ENCODE peak calls at places on chromosomes 7 and 10, in four cellular contexts. Q is esophagus muscularis mucosa; Z is kidney; F is effector memory CD4-positive, alpha-beta T cell. E is an unnamed sample.

GRCh38 chr7:37732253-37732652 is 48.7 kb downstream of the GPR141 start:
- DNase-seq in Q (no peak), Z (no peak), F (no peak), E (no peak)

GRCh38 chr7:66771795-66772194 is 31.3 kb downstream of the RABGEF1 start:
- DNase-seq in Q (no peak), F (no peak), Z (no peak), E (no peak)

GRCh38 chr10:78706256-78706655 is 362.5 kb upstream of the ZMIZ1 start:
- DNase-seq in Q (no peak), Z (no peak), F (no peak), E (no peak)

GRCh38 chr7:45690762-45691150 is 116.6 kb downstream of the ADCY1 start:
- DNase-seq in Z (no peak), F (no peak), Q (peak; percentile 64), E (no peak)

GRCh38 chr7:2870471-2870941 is 26.4 kb upstream of the GNA12 start:
- DNase-seq in F (peak; percentile 27), Q (peak; percentile 94), Z (peak; percentile 85), E (peak; percentile 78)

GRCh38 chr7:92608380-92609322 is 18.5 kb upstream of the FAM133B start:
- DNase-seq in Q (no peak), Z (peak; percentile 79), F (no peak), E (peak; percentile 71)

GRCh38 chr7:137771679-137772078 is 75.1 kb downstream of the DGKI start:
- DNase-seq in F (no peak), Q (no peak), Z (no peak), E (no peak)

GRCh38 chr10:34476607-34477006 is 338.5 kb downstream of the PARD3 start:
- DNase-seq in F (no peak), Z (no peak), Q (no peak), E (no peak)

GRCh38 chr7:130365511-130366441 is 14.5 kb upstream of the CPA1 start:
- DNase-seq in F (no peak), Q (no peak), Z (no peak), E (no peak)

GRCh38 chr7:150831851-150832250 is 20.5 kb upstream of the AOC1 start:
- DNase-seq in Z (no peak), F (no peak), Q (no peak), E (no peak)

GRCh38 chr7:39042706-39043105 is 65.0 kb downstream of the POU6F2 start:
- DNase-seq in Q (no peak), F (no peak), Z (no peak), E (no peak)
- H3K27ac ChIP-seq in Q (no peak overlapping the region), F (no peak overlapping the region), Z (no peak overlapping the region), E (no peak overlapping the region)

GRCh38 chr10:88313897-88314296 is 269.2 kb downstream of the RNLS start:
- DNase-seq in F (no peak), Q (no peak), Z (no peak), E (no peak)
- H3K27ac ChIP-seq in F (no peak overlapping the region), Q (no peak overlapping the region), Z (no peak overlapping the region), E (no peak overlapping the region)

GRCh38 chr10:451856-452255 is 237.6 kb downstream of the DIP2C start:
- DNase-seq in F (no peak), Z (no peak), Q (no peak), E (no peak)
- H3K27ac ChIP-seq in F (peak overlapping the region; percentile 21), Z (no peak overlapping the region), Q (peak overlapping the region; percentile 76), E (no peak overlapping the region)

GRCh38 chr7:78296689-78297371 is 498.3 kb downstream of the PHTF2 start:
- DNase-seq in Z (no peak), F (no peak), Q (no peak), E (no peak)
- H3K27ac ChIP-seq in Z (no peak overlapping the region), F (no peak overlapping the region), Q (no peak overlapping the region), E (no peak overlapping the region)

GRCh38 chr7:71326596-71326995 is 194.7 kb downstream of the GALNT17 start:
- DNase-seq in Z (no peak), F (no peak), Q (no peak), E (no peak)

GRCh38 chr7:71323726-71324125 is 191.8 kb downstream of the GALNT17 start:
- DNase-seq in F (no peak), Z (no peak), Q (no peak), E (no peak)

GRCh38 chr7:71325151-71325550 is 193.2 kb downstream of the GALNT17 start:
- DNase-seq in Q (no peak), F (no peak), Z (no peak), E (no peak)

GRCh38 chr7:71322201-71322600 is 190.3 kb downstream of the GALNT17 start:
- DNase-seq in Z (no peak), F (no peak), Q (no peak), E (no peak)

DNA sequence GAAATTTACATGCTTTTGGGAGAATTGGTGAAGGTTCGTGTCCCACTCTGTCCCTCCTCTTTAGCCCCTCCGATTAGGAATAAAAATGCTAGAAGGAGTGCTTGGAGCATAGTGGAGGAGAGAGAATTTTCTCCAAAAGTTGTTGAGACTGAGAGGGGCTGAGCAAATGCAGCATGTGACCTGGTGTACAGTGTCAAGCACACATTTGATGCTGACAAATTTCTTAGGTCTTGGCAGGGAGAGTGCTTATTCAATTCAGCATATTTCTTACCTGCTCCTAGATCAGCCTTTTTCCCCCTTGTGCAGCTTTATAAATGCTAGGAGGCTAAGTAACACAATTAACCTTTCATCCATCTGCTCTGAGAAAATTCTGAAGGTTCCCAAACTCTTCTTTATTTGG is 189.0 kb downstream of the GALNT17 start:
- DNase-seq in F (no peak), Z (no peak), Q (no peak), E (no peak)
- H3K27ac ChIP-seq in F (no peak overlapping the region), Z (no peak overlapping the region), Q (peak overlapping the region; percentile 59), E (no peak overlapping the region)

DNA sequence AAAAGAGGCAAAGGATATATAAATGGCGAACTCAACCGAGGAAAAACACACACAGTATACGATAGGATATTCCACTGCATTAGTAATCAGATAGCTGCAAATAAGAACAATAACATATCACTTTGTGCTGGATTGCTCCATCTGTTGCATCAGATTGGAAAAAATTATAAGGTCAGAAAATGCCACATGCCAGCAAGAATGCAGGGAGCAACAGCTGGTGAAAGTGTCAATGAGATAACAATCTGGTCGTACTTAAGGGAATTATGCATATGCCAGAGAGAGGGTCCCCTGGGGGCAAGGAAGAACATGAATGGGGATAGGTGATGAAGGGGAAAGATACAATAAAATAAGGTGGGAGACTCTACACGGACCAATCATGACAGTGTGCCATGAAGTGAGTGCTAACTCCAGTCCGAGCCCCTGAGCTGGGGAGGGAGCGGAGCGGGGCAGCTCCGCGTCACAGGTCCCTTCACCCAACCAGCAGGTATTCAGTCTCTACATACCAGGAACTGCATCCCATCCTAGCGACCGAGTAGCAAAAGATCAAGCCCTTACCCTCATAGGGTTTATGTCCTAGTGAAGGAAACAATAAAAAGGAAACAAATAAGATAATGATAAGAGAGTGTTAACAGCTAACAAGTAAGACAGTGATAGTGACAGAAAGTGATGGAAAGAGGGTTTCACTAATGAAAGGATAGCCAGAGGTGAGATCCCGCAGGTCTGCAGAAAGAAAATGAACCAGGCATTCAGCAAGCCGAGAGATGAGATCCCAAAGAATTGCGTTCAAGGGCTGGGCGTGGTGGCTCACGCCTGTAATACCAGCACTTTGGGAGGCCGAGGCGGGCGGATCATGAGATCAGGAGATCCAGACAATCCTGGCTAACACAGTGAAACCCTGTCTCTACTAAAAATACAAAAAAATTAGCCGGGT is 9.4 kb downstream of the MPP7 start:
- DNase-seq in F (no peak), Z (no peak), Q (no peak), E (no peak)
- H3K27ac ChIP-seq in F (no peak overlapping the region), Z (no peak overlapping the region), Q (peak overlapping the region; percentile 75), E (no peak overlapping the region)

GRCh38 chr7:116021237-116021636 is 9.3 kb downstream of the TFEC start:
- DNase-seq in Z (no peak), Q (no peak), F (no peak), E (no peak)

GRCh38 chr7:116028808-116029207 is 1.8 kb downstream of the TFEC start:
- DNase-seq in Q (no peak), F (no peak), Z (no peak), E (no peak)

GRCh38 chr7:116030626-116031276 is at the start of gene TFEC:
- DNase-seq in F (no peak), Z (no peak), Q (no peak), E (no peak)

DNA sequence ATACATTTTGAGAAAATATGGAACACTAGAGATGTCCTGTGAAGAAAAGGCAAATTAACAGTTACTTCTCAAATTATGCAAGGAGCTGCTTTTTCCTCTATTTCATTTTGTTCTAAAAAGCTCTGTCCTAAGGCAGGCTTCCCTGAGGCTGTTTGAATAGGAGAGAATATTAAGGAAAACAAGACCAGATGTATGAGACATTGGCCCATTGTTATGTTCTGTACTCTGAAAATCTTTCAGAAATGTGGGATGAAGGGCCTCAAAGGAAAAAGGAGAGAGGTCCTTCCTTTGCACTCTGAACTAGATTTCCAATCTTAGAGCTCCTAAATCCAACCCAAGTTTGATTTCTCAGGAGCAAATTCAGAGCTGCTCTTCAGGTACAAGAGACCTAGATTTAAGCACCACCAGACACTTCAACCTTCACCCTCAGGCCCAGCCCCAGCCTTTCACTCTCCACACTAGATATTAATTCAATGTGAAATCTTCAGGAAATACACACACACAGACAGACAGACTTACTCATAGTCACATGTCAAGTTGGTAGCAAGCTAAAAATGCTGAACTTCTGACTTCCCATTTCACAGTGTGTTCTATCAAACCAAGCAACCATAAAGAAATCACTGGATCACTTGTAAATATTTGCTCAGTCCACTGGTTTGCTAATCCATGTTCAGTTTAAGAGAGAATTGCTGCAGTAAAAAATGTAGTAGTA is 5.3 kb downstream of the TFEC start:
- DNase-seq in Q (no peak), F (no peak), Z (no peak), E (no peak)
- H3K27ac ChIP-seq in Q (no peak overlapping the region), F (no peak overlapping the region), Z (no peak overlapping the region), E (no peak overlapping the region)

GRCh38 chr10:124640056-124640455 is 104.1 kb downstream of the FAM53B start:
- DNase-seq in Q (no peak), F (no peak), Z (peak; percentile 61), E (no peak)

GRCh38 chr10:124641282-124642075 is 102.7 kb downstream of the FAM53B start:
- DNase-seq in Z (peak; percentile 57), F (no peak), Q (no peak), E (no peak)

GRCh38 chr10:124640538-124641231 is 103.5 kb downstream of the FAM53B start:
- DNase-seq in Q (no peak), Z (peak; percentile 87), F (no peak), E (peak; percentile 82)

GRCh38 chr10:124639206-124639605 is 105.0 kb downstream of the FAM53B start:
- DNase-seq in Z (peak; percentile 52), Q (no peak), F (no peak), E (no peak)

DNA sequence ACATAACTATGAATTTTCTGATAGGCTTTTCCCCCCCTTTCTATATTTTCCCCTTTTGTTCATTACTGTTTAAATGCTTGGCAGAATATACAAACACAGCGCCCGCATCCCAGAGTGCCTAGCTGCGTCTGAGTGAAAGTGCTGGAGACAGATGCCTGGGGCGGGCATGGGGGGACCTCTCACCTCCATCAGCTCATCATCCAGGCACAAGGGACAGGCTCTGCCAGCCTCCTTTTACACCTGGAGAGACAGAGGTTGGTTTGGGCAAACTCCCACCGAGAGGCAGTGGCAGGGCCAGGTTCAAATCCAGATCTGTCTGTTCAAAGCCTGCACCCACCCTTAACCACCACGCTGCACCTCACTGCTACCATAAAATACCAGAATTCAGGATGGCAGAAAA is 104.5 kb downstream of the FAM53B start:
- DNase-seq in F (no peak), Z (peak; percentile 40), Q (no peak), E (no peak)
- H3K27ac ChIP-seq in F (peak overlapping the region; percentile 72), Z (no peak overlapping the region), Q (no peak overlapping the region), E (no peak overlapping the region)

E was measured in lower lobe of right lung.